ENCODE peak calls at places on chromosomes 11 and 22, in nine cellular contexts. X, T, U, P, D, M, H, Y and L are unnamed samples.

GRCh38 chr11:36431429-36432092 is 78.5 kb downstream of the TRAF6 start:
- DNase-seq in X (peak), T (no peak), U (no peak), P (no peak), D (peak), M (no peak), H (no peak), Y (no peak), L (no peak)

GRCh38 chr11:128548655-128549255 is 38.6 kb downstream of the ETS1 start:
- DNase-seq in X (peak), T (peak), U (peak), P (no peak), D (peak), M (no peak), H (no peak), Y (no peak), L (peak)

GRCh38 chr11:20000393-20001134 is 159.7 kb downstream of the DBX1 start:
- DNase-seq in X (no peak), T (no peak), U (peak), P (no peak), D (no peak), M (no peak), H (peak), Y (no peak), L (no peak)

GRCh38 chr22:26781591-26781990 is 124.2 kb downstream of the MIAT start:
- DNase-seq in X (no peak), T (no peak), U (no peak), P (no peak), D (no peak), M (no peak), H (no peak), Y (no peak), L (no peak)

GRCh38 chr11:6526411-6527135 is 29.5 kb downstream of the DNHD1 start:
- DNase-seq in X (no peak), T (no peak), U (no peak), P (no peak), D (no peak), M (peak), H (no peak), Y (no peak), L (no peak)

GRCh38 chr22:36569999-36570398 is 41.0 kb upstream of the EIF3D start:
- DNase-seq in X (no peak), T (no peak), U (peak), P (no peak), D (peak), M (no peak), H (no peak), Y (no peak), L (no peak)

GRCh38 chr22:18034076-18034475 is 9.7 kb upstream of the MICAL3 start:
- DNase-seq in X (no peak), T (no peak), U (no peak), P (no peak), D (no peak), M (no peak), H (no peak), Y (no peak), L (no peak)

GRCh38 chr22:40123387-40123786 is 54.3 kb upstream of the TNRC6B start:
- DNase-seq in X (no peak), T (no peak), U (no peak), P (no peak), D (no peak), M (no peak), H (no peak), Y (no peak), L (no peak)

GRCh38 chr11:62132188-62132587 is 8.4 kb downstream of the INCENP start:
- DNase-seq in X (no peak), T (no peak), U (peak), P (no peak), D (no peak), M (no peak), H (no peak), Y (no peak), L (no peak)

GRCh38 chr11:98455500-98456186 is 565.1 kb upstream of the CNTN5 start:
- DNase-seq in X (no peak), T (no peak), U (peak), P (no peak), D (no peak), M (no peak), H (no peak), Y (no peak), L (no peak)

GRCh38 chr11:134751161-134751560 is 339.1 kb upstream of the B3GAT1 start:
- DNase-seq in X (no peak), T (no peak), U (no peak), P (no peak), D (no peak), M (no peak), H (no peak), Y (no peak), L (no peak)

GRCh38 chr22:44357962-44358553 is 45.3 kb upstream of the SHISAL1 start:
- DNase-seq in X (no peak), T (no peak), U (peak), P (no peak), D (no peak), M (no peak), H (no peak), Y (no peak), L (no peak)

GRCh38 chr11:111465400-111465799 is 46.8 kb downstream of the BTG4 start:
- DNase-seq in X (no peak), T (no peak), U (no peak), P (no peak), D (peak), M (no peak), H (no peak), Y (no peak), L (no peak)

GRCh38 chr22:19057999-19058491 is 64.2 kb downstream of the DGCR2 start:
- DNase-seq in X (no peak), T (no peak), U (peak), P (no peak), D (no peak), M (no peak), H (no peak), Y (no peak), L (no peak)

GRCh38 chr11:111162306-111162705 is 83.2 kb upstream of the POU2AF2 start:
- DNase-seq in X (no peak), T (no peak), U (no peak), P (no peak), D (peak), M (no peak), H (no peak), Y (no peak), L (no peak)

GRCh38 chr11:42524534-42525227 is 787.1 kb upstream of the API5 start:
- DNase-seq in X (peak), T (no peak), U (peak), P (no peak), D (peak), M (peak), H (peak), Y (no peak), L (no peak)

GRCh38 chr22:49052023-49052538 is 775.6 kb downstream of the BRD1 start:
- DNase-seq in X (peak), T (no peak), U (peak), P (peak), D (no peak), M (no peak), H (no peak), Y (peak), L (no peak)

GRCh38 chr22:25729595-25729994 is 12.4 kb upstream of the MYO18B start:
- DNase-seq in X (no peak), T (no peak), U (no peak), P (no peak), D (no peak), M (no peak), H (no peak), Y (no peak), L (no peak)

GRCh38 chr11:74311352-74311926 is at the start of gene P4HA3:
- DNase-seq in X (peak), T (peak), U (peak), P (peak), D (peak), M (no peak), H (peak), Y (no peak), L (no peak)

GRCh38 chr11:57800444-57801184 is 39.0 kb downstream of the CTNND1 start:
- DNase-seq in X (no peak), T (no peak), U (peak), P (no peak), D (peak), M (peak), H (peak), Y (peak), L (no peak)

GRCh38 chr11:130740819-130741218 is 175.5 kb downstream of the SNX19 start:
- DNase-seq in X (no peak), T (no peak), U (no peak), P (no peak), D (peak), M (no peak), H (no peak), Y (no peak), L (no peak)

GRCh38 chr11:124891390-124891861 is 6.2 kb downstream of the ROBO4 start:
- DNase-seq in X (no peak), T (no peak), U (peak), P (no peak), D (no peak), M (no peak), H (no peak), Y (no peak), L (no peak)

GRCh38 chr11:126413843-126414405 is 58.4 kb downstream of the ST3GAL4 start:
- DNase-seq in X (no peak), T (no peak), U (no peak), P (no peak), D (no peak), M (no peak), H (no peak), Y (no peak), L (no peak)

GRCh38 chr22:32804823-32805585 is 3.5 kb downstream of the TIMP3 start:
- DNase-seq in X (no peak), T (no peak), U (no peak), P (no peak), D (no peak), M (no peak), H (no peak), Y (no peak), L (no peak)

GRCh38 chr11:125351868-125352250 is 144.2 kb downstream of the FEZ1 start:
- DNase-seq in X (no peak), T (no peak), U (no peak), P (no peak), D (no peak), M (no peak), H (no peak), Y (no peak), L (no peak)

GRCh38 chr11:75338516-75339218 is 12.8 kb downstream of the ARRB1 start:
- DNase-seq in X (peak), T (no peak), U (no peak), P (no peak), D (peak), M (no peak), H (no peak), Y (no peak), L (no peak)

GRCh38 chr11:67406969-67407699 is 3.3 kb downstream of the TBC1D10C start:
- DNase-seq in X (peak), T (no peak), U (no peak), P (no peak), D (no peak), M (no peak), H (no peak), Y (no peak), L (no peak)

GRCh38 chr11:1830500-1831223 is 4.1 kb upstream of the SYT8 start:
- DNase-seq in X (no peak), T (no peak), U (peak), P (no peak), D (no peak), M (no peak), H (peak), Y (no peak), L (no peak)

GRCh38 chr11:18063131-18063530 is 17.1 kb upstream of the TPH1 start:
- DNase-seq in X (no peak), T (no peak), U (no peak), P (no peak), D (no peak), M (no peak), H (peak), Y (no peak), L (no peak)

GRCh38 chr22:20203142-20204099 is 52.6 kb upstream of the CCDC188 start:
- DNase-seq in X (no peak), T (no peak), U (peak), P (no peak), D (peak), M (no peak), H (no peak), Y (no peak), L (no peak)

GRCh38 chr22:50177537-50178470 is 7.3 kb downstream of the PANX2 start:
- DNase-seq in X (no peak), T (no peak), U (no peak), P (no peak), D (no peak), M (no peak), H (no peak), Y (no peak), L (no peak)

GRCh38 chr11:82790723-82791487 is 57.2 kb upstream of the FAM181B start:
- DNase-seq in X (no peak), T (no peak), U (no peak), P (no peak), D (no peak), M (no peak), H (no peak), Y (no peak), L (no peak)

GRCh38 chr11:28529540-28530410 is 421.6 kb downstream of the METTL15 start:
- DNase-seq in X (no peak), T (no peak), U (peak), P (no peak), D (peak), M (no peak), H (no peak), Y (no peak), L (no peak)

GRCh38 chr11:47863189-47863892 is 15.2 kb upstream of the NUP160 start:
- DNase-seq in X (no peak), T (no peak), U (no peak), P (no peak), D (peak), M (no peak), H (no peak), Y (peak), L (peak)

GRCh38 chr11:128579790-128580504 is 7.4 kb downstream of the ETS1 start:
- DNase-seq in X (no peak), T (no peak), U (no peak), P (no peak), D (peak), M (no peak), H (no peak), Y (no peak), L (no peak)

GRCh38 chr11:66889974-66890373 is 33.1 kb downstream of the LRFN4 start:
- DNase-seq in X (no peak), T (no peak), U (peak), P (no peak), D (no peak), M (no peak), H (no peak), Y (no peak), L (no peak)

GRCh38 chr11:61725632-61726280 is 26.7 kb upstream of the MYRF start:
- DNase-seq in X (no peak), T (no peak), U (no peak), P (no peak), D (peak), M (no peak), H (no peak), Y (no peak), L (no peak)

GRCh38 chr11:105609832-105610781 is at the start of gene GRIA4:
- DNase-seq in X (peak), T (no peak), U (peak), P (no peak), D (peak), M (no peak), H (peak), Y (no peak), L (no peak)